ENCODE peak calls at places on chromosomes 2 and 18, in five cellular contexts. P, U, E, A and K are unnamed samples.

GRCh38 chr2:200042944-200043343 is 87.6 kb downstream of the MAIP1 start:
- DNase-seq in P (no peak), U (no peak), E (no peak), A (no peak), K (no peak)

GRCh38 chr18:67615876-67616275 is 99.4 kb upstream of the DSEL start:
- DNase-seq in P (no peak), U (no peak), E (no peak), A (no peak), K (no peak)

GRCh38 chr2:141029424-141030078 is 1101.3 kb downstream of the LRP1B start:
- DNase-seq in P (no peak), U (no peak), E (no peak), A (no peak), K (no peak)

GRCh38 chr2:53234548-53234903 is 533.1 kb upstream of the CHAC2 start:
- DNase-seq in P (no peak), U (no peak), E (no peak), A (no peak), K (no peak)

GRCh38 chr2:406876-407275 is 119.0 kb upstream of the ALKAL2 start:
- DNase-seq in P (no peak), U (no peak), E (no peak), A (no peak), K (no peak)

GRCh38 chr2:218010116-218010837 is 7.5 kb upstream of the TNS1 start:
- DNase-seq in P (no peak), U (no peak), E (peak), A (no peak), K (no peak)

GRCh38 chr2:207491954-207492353 is 37.8 kb upstream of the CREB1 start:
- DNase-seq in P (no peak), U (no peak), E (peak), A (no peak), K (no peak)

GRCh38 chr18:50607374-50607933 is 47.6 kb downstream of the MAPK4 start:
- DNase-seq in P (no peak), U (no peak), E (no peak), A (no peak), K (no peak)

GRCh38 chr2:196558506-196558905 is 81.0 kb upstream of the CCDC150 start:
- DNase-seq in P (no peak), U (no peak), E (no peak), A (no peak), K (no peak)

GRCh38 chr18:331231-331771 is 63.5 kb upstream of the THOC1 start:
- DNase-seq in P (no peak), U (no peak), E (peak), A (no peak), K (no peak)

GRCh38 chr2:160087854-160088745 is 25.7 kb upstream of the PLA2R1 start:
- DNase-seq in P (no peak), U (no peak), E (peak), A (no peak), K (no peak)

GRCh38 chr2:62297642-62298010 is 101.7 kb downstream of the B3GNT2 start:
- DNase-seq in P (no peak), U (no peak), E (peak), A (no peak), K (no peak)

GRCh38 chr2:33681333-33681732 is 82.2 kb upstream of the FAM98A start:
- DNase-seq in P (no peak), U (no peak), E (peak), A (no peak), K (no peak)

GRCh38 chr18:7164610-7165009 is 47.0 kb upstream of the LAMA1 start:
- DNase-seq in P (no peak), U (no peak), E (peak), A (no peak), K (no peak)

GRCh38 chr2:230891108-230891507 is 26.4 kb downstream of the ITM2C start:
- DNase-seq in P (no peak), U (no peak), E (peak), A (no peak), K (no peak)

GRCh38 chr2:2698182-2699116 is 367.4 kb upstream of the MYT1L start:
- DNase-seq in P (peak), U (no peak), E (peak), A (no peak), K (no peak)

GRCh38 chr2:2846379-2847130 is 515.5 kb upstream of the MYT1L start:
- DNase-seq in P (peak), U (peak), E (no peak), A (no peak), K (no peak)

GRCh38 chr2:211396815-211397214 is 840.4 kb downstream of the CPS1 start:
- DNase-seq in P (no peak), U (no peak), E (no peak), A (no peak), K (no peak)

GRCh38 chr2:237864030-237864931 is 4.9 kb downstream of the RAMP1 start:
- DNase-seq in P (no peak), U (no peak), E (no peak), A (no peak), K (no peak)

GRCh38 chr2:133271105-133271504 is 297.2 kb downstream of the NCKAP5 start:
- DNase-seq in P (no peak), U (no peak), E (no peak), A (no peak), K (no peak)

GRCh38 chr2:75186829-75187228 is 12.5 kb downstream of the TACR1 start:
- DNase-seq in P (no peak), U (no peak), E (no peak), A (no peak), K (no peak)

GRCh38 chr2:225667465-225667864 is 268.0 kb downstream of the NYAP2 start:
- DNase-seq in P (no peak), U (no peak), E (no peak), A (no peak), K (no peak)

GRCh38 chr2:224778474-224778877 is 62.3 kb upstream of the CCDC195 start:
- DNase-seq in P (peak), U (peak), E (peak), A (no peak), K (peak)

GRCh38 chr2:48120759-48121242 is 214.5 kb upstream of the FBXO11 start:
- DNase-seq in P (no peak), U (no peak), E (peak), A (no peak), K (no peak)

DNA sequence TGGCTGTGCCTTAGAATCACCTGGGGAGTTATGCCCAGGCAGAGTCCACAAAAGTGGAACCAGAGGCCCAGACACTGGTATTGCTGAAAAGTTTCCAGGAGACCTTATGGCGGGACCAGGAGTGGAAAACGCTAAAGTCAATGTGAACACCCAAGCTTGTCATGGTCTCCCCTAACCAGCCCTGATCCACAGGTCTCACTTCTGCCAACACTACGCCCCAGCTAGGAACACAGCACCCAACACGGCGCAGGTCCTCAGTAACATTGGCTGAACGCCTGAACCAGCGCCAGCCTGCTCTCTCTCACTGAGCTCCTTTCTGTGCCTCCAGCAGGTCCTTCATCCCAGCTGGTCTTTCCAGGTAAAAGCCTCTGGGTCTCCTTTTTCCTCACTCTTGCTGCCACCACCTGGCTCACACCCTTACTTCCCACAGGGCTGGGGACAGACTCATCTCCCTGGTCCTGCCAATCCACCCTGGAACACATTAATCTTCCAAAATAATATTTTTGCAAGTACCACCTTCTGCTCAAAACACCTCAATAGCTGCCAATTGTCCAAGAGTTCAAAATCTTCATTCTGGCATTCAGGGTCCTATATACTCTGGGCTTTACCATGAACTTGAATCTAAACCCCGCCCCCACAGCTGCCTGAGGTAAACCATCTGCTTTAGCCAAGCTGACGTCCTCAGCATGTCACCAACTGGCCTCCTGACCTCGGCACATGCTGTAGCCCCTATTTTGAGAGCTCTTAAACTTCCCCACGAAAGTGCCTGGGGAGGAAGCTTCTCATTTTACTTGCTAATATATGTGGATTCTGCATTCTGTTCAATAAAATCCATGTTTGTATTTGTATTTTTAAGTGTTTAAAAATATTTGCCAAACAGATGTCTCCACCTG is 34.6 kb downstream of the ADCY3 start:
- DNase-seq in P (no peak), U (no peak), E (peak), A (no peak), K (no peak)
- H3K4me3 ChIP-seq in P (no peak), U (no peak), E (no peak), A (no peak), K (no peak)

GRCh38 chr2:67037655-67038054 is 359.5 kb upstream of the ETAA1 start:
- DNase-seq in P (no peak), U (no peak), E (no peak), A (no peak), K (no peak)
- TF ChIP-seq POLR2A in P (no peak), U (no peak), E (no peak), A (no peak), K (no peak)

DNA sequence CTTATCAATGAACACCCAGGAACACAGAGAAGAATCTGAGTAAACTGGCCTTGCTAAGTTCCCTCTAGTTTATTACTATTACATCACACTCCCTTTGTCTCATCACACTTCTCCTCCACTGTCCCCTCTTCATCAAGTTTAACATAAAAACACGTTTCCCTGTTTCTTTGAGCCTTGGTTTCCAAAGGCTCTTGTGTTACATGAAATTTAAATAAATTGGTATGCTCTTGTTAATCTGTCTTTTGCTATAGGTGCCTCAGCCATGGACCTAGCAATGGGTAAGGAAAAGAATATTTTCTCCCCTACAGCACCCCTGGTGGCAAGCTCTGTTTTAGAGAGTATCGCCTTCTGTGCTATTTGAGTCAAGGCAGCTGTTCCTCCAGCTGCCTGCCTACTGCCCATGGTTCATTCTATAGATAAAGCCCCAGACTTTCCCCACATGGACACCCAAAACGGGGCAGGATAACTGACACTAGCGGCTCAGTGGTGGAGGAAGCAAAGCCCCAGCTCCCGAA is 31.8 kb downstream of the TGIF1 start:
- DNase-seq in P (peak), U (no peak), E (peak), A (no peak), K (no peak)
- TF ChIP-seq CTCF in P (no peak), U (no peak), E (peak), A (no peak), K (no peak)

GRCh38 chr18:77086034-77086433 is 46.5 kb downstream of the MBP start:
- DNase-seq in P (no peak), U (no peak), E (no peak), A (no peak), K (peak)

GRCh38 chr18:77089796-77090285 is 42.7 kb downstream of the MBP start:
- DNase-seq in P (no peak), U (no peak), E (no peak), A (no peak), K (peak)

GRCh38 chr18:77088977-77089795 is 43.4 kb downstream of the MBP start:
- DNase-seq in P (peak), U (peak), E (no peak), A (no peak), K (peak)

GRCh38 chr18:77086656-77087390 is 45.8 kb downstream of the MBP start:
- DNase-seq in P (no peak), U (peak), E (peak), A (no peak), K (peak)

DNA sequence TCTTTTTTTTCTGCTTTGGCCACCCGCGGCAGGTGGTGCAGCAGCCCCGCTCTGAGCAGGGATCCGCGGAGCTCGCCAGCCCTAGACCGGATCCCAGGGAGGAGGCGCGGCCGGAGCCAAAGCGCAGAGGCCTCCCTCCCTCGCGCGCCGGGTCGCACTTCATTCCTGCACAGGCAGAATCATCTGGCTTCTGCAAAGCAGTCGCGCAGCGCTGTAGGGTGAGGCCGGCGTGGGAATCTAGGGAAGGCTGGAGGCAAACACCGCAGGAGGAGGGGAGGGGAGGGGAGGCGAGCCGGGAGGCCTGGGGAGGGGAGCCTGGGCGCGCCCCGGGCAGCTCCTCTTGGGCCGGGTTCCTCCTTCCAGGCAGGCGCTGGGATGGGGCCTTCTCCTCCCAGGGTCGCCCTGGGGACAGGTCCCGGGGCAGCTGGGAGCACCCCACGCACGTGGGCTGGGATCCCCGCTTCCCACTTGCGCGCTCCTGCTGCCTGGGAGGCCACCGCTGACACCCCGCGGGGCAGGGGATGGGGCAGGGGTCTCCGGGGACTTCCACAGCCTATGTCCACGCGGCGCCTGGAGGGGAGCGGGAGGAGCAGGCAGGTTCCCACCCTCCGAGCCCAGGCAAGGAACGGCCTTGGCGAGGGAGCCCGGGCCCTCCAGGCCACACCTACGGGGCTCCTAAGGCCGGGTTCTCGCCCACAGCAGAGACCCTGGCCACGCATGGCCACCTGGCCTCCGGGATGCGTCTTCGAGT is 45.0 kb downstream of the MBP start:
- DNase-seq in P (no peak), U (no peak), E (no peak), A (no peak), K (peak)
- H3K4me3 ChIP-seq in P (no peak), U (peak), E (peak), A (peak), K (no peak)

DNA sequence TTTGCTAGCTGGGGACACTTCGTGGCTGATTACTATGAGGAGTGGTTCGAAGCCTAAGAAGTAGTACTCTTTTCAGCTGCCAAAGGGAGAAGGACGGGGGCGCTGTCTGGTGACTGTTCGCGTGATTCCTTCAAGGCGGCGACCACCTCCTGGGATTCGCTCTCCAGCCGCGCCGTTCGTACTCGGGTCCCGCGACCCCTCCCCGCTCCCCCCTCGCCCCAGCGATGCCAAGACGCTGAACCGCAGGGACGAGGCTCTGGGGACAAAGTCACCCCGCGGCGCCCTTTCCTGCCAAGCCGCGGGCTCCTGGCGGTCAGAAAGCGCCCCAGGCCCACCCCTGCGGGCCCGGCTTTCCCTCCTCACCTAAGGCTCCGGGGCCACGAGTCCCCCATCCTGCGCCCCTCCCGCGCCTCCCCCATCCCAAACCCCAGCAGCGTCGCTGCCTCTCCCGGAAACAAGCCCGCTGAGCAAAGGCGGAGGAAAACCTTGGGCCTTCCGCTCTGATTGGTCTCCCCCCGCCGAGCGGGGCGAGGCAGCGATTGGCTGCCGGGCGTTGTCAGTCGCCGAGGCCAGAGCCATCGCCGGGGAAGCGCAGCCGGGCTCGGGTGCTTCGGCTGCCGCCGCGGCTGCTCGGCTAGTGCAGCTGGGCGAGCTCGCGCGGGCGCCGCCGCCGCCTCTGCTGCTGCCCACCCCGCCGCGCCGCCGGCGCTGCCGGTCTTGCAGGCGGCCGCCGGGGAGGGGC is 404.3 kb downstream of the XIRP2 start:
- DNase-seq in P (peak), U (peak), E (peak), A (no peak), K (peak)
- TF ChIP-seq POLR2A in P (no peak), U (peak), E (no peak), A (no peak), K (no peak)

GRCh38 chr2:191501390-191502168 is 176.4 kb upstream of the NABP1 start:
- DNase-seq in P (peak), U (no peak), E (peak), A (no peak), K (no peak)
- TF ChIP-seq CTCF in P (peak), U (peak), E (no peak), A (peak), K (no peak)